ENCODE peak calls at places on chromosome 11, in six cellular contexts. U, S, Q, K, V and G are unnamed samples.

GRCh38 chr11:73889019-73889418 is 12.2 kb downstream of the PAAF1 start:
- DNase-seq in K (peak; percentile 46), Q (no peak), U (no peak), S (peak; percentile 21), V (peak; percentile 66), G (no peak)

GRCh38 chr11:117633186-117633585 is 163.8 kb downstream of the DSCAML1 start:
- DNase-seq in K (no peak), V (no peak), Q (no peak), S (no peak), U (no peak), G (no peak)

GRCh38 chr11:128451651-128452470 is 135.5 kb downstream of the ETS1 start:
- DNase-seq in U (peak; percentile 57), V (peak; percentile 66), Q (no peak), S (peak; percentile 52), K (peak; percentile 80), G (no peak)

GRCh38 chr11:80524330-80524729 is 1083.5 kb upstream of the TENM4 start:
- DNase-seq in U (no peak), K (no peak), V (no peak), Q (no peak), S (no peak), G (no peak)

GRCh38 chr11:132312161-132312560 is 941.7 kb downstream of the NTM start:
- DNase-seq in V (peak; percentile 34), Q (no peak), U (peak; percentile 84), S (peak; percentile 89), K (peak; percentile 79), G (peak; percentile 33)

GRCh38 chr11:11975201-11976092 is 33.0 kb downstream of the DKK3 start:
- DNase-seq in U (no peak), S (no peak), V (no peak), Q (no peak), K (no peak), G (no peak)

GRCh38 chr11:133078591-133079179 is 453.6 kb downstream of the OPCML start:
- DNase-seq in U (peak; percentile 37), S (peak; percentile 48), Q (peak; percentile 16), V (peak; percentile 43), K (peak; percentile 14), G (peak; percentile 12)

GRCh38 chr11:101444851-101445250 is 139.0 kb downstream of the TRPC6 start:
- DNase-seq in S (no peak), K (no peak), Q (no peak), U (no peak), V (no peak), G (no peak)

GRCh38 chr11:129257512-129257911 is 65.4 kb upstream of the ARHGAP32 start:
- DNase-seq in V (no peak), U (no peak), Q (no peak), K (no peak), S (no peak), G (no peak)

GRCh38 chr11:101915811-101916291 is 471 bp downstream of the ANGPTL5 start:
- DNase-seq in Q (no peak), V (peak; percentile 49), S (peak; percentile 81), K (peak; percentile 49), U (peak; percentile 48), G (no peak)

GRCh38 chr11:44912270-44912987 is 38.3 kb downstream of the TP53I11 start:
- DNase-seq in U (no peak), Q (no peak), K (no peak), V (no peak), S (no peak), G (no peak)

GRCh38 chr11:94130589-94131362 is 2.1 kb downstream of the PANX1 start:
- DNase-seq in U (peak; percentile 57), S (peak; percentile 95), V (peak; percentile 94), Q (no peak), K (peak; percentile 96), G (no peak)

GRCh38 chr11:11620966-11621880 is 582 bp downstream of the GALNT18 start:
- DNase-seq in K (peak; percentile 11), Q (peak; percentile 38), V (peak; percentile 35), S (peak; percentile 19), U (no peak), G (no peak)

GRCh38 chr11:12857572-12857971 is 151.5 kb upstream of the RASSF10 start:
- DNase-seq in Q (no peak), K (no peak), S (no peak), U (no peak), V (no peak), G (no peak)

GRCh38 chr11:71103266-71103665 is 149.1 kb downstream of the SHANK2 start:
- DNase-seq in Q (peak; percentile 91), K (no peak), U (no peak), V (no peak), S (no peak), G (no peak)

GRCh38 chr11:107702109-107702660 is 9.7 kb downstream of the SLN start:
- DNase-seq in U (no peak), Q (no peak), V (no peak), S (no peak), K (no peak), G (no peak)

GRCh38 chr11:35688023-35688422 is 25.4 kb downstream of the TRIM44 start:
- DNase-seq in V (no peak), S (peak; percentile 81), Q (no peak), U (peak; percentile 44), K (peak; percentile 46), G (no peak)

GRCh38 chr11:14018441-14018840 is 55.9 kb downstream of the SPON1 start:
- DNase-seq in V (no peak), Q (no peak), S (no peak), U (no peak), K (no peak), G (no peak)

GRCh38 chr11:14015711-14016110 is 53.2 kb downstream of the SPON1 start:
- DNase-seq in Q (no peak), V (peak; percentile 68), S (peak; percentile 48), U (peak; percentile 51), K (peak; percentile 65), G (peak; percentile 54)

GRCh38 chr11:14007566-14007965 is 45.0 kb downstream of the SPON1 start:
- DNase-seq in U (no peak), K (no peak), S (no peak), Q (no peak), V (no peak), G (no peak)

GRCh38 chr11:14012836-14013235 is 50.3 kb downstream of the SPON1 start:
- DNase-seq in Q (no peak), U (no peak), S (no peak), V (peak; percentile 45), K (peak; percentile 27), G (no peak)
- TF ChIP-seq CTCF in Q (no peak), U (no peak), S (no peak), V (no peak), K (no peak), G (no peak)

GRCh38 chr11:66045177-66045639 is 3.8 kb downstream of the GAL3ST3 start:
- DNase-seq in K (peak; percentile 74), U (peak; percentile 36), Q (peak; percentile 61), V (peak; percentile 74), S (peak; percentile 80), G (no peak)

GRCh38 chr11:66044757-66045156 is 4.2 kb downstream of the GAL3ST3 start:
- DNase-seq in V (no peak), S (no peak), K (no peak), U (no peak), Q (no peak), G (no peak)

GRCh38 chr11:66042227-66043007 is 6.5 kb downstream of the GAL3ST3 start:
- DNase-seq in V (no peak), S (no peak), K (no peak), U (no peak), Q (no peak), G (no peak)

GRCh38 chr11:66039765-66040164 is 9.2 kb downstream of the GAL3ST3 start:
- DNase-seq in K (no peak), Q (no peak), V (no peak), U (no peak), S (no peak), G (no peak)

DNA sequence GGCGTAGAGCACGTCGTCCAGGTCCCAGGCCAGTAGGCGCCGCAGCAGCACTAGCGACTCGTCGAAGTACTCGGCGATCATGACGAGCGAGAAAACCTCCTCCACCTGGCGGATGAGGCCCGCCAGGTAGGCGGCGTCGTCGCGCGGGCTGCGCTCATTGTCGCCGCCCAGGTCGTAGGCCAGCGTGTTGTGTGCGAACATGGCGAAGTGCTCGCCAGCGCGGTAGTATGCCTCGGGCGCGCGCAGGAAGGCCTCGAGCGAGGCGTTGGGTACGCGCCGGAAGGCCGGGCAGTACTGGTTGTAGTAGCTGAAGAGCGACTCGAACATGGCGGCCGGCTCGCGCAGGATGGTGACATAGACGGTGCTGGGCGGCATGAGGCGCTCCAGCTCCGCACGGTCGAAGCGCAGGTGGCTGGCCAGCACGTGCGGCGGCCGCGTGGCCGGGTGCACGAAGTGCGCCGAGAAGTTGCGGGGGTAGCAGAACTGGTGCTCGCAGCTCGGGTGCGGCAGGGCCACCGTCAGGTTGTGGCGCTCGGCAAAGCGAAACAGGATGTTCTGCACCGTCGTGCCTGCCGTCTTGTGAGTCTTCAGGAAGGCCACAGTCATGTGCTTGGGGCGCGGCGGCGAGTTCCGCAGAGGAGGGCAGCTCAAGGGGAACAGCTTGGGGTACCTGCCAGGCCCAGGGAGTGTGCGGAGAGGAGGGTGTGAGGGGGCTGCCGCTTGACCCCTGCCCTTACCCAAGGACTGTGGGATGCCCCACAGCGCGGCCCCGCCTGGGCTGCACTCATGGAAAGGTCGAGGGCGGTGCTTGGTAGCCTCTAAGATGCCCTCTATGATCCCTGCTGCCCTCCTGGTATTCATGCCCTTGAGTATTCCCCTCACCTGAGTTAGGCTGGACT is 5.7 kb downstream of the GAL3ST3 start:
- DNase-seq in S (no peak), U (no peak), Q (no peak), K (no peak), V (no peak), G (no peak)
- H3K4me3 ChIP-seq in S (no peak overlapping the region), U (no peak overlapping the region), Q (no peak overlapping the region), K (no peak overlapping the region), V (no peak overlapping the region), G (no peak overlapping the region)

DNA sequence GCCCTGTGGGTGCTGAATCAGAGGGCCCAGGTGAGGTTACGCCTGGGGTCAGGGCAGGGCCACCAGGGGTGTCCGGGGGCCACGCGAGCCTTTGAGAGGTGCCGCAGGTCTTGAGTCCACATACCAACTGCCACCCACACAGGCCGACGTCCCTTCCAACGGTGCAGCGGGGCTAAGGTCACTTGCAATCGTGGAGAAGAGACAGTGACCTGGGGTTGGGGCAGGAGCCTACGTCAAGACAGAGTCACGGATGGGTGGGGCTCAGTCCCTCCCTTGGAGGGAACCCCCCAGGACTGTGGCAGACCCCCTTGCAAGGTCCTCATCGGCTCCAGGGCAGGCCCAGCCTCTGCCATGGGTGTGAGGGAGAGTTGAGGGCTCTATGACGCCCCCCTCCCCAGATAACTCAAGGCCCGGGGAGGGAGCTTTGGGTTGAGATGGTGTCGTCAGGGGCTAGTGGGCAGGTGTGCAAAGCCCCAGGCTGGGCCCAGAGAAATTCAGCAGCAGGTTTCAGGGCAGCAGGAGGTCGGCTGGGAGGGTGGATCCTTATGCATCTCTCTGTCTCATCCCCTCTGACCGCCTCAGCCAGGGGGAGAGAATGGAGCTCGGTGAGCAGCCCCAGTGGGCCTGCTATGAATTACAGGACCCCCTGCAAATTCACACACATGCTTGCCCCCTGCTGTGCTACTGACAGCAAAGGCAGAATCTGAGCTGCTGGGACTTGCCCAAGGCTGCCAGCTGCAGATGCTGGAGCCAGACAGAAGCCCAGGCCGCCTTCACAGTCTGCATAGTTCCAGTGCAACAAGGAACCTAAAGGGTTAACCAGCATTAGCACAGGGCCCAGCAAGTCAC is 60.0 kb downstream of the MYEOV start:
- DNase-seq in S (no peak), K (no peak), V (no peak), Q (no peak), U (peak; percentile 8), G (no peak)
- TF ChIP-seq CTCF in S (no peak), K (no peak), V (no peak), Q (no peak), U (peak; percentile 25), G (no peak)

DNA sequence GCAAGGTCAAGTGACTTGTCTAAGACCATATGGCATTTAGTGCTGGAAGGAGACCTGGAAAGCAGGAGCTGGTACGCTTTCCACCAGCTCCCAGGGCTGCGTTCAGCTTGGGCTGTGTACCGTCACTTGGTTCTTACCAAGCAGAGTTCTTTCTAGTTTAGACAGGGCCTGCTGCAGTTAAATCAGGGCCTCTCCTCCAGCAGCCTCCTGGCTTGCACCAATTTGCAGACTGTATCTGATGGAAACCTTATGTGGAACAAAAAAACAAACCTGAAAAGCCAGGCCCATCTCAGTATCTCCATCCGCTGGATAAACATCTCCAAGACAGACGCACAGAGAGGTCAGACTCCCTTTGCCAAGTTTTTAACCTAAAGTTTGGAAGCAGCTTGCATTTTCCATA is 288.5 kb upstream of the SORL1-AS1 start:
- DNase-seq in S (no peak), U (no peak), K (peak; percentile 96), Q (no peak), V (peak; percentile 67), G (no peak)
- H3K4me3 ChIP-seq in S (no peak overlapping the region), U (no peak overlapping the region), K (no peak overlapping the region), Q (no peak overlapping the region), V (no peak overlapping the region), G (no peak overlapping the region)